ENCODE peak calls at places on chromosomes 11 and 22, in four cellular contexts. I, C, K and Y are unnamed samples.

GRCh38 chr11:9799901-9800300 is 136.0 kb downstream of the SWAP70 start:
- DNase-seq in C (no peak), I (peak), K (no peak), Y (no peak)

GRCh38 chr11:118258410-118258809 is 5.7 kb downstream of the MPZL2 start:
- DNase-seq in I (no peak), C (no peak), K (no peak), Y (no peak)

GRCh38 chr22:39174498-39175120 is 22.1 kb upstream of the CBX7 start:
- DNase-seq in K (peak), C (peak), I (peak), Y (no peak)

GRCh38 chr22:38455530-38456271 is 702 bp upstream of the KCNJ4 start:
- DNase-seq in K (peak), C (peak), I (no peak), Y (no peak)

GRCh38 chr11:35272391-35272821 is 133.4 kb downstream of the CD44 start:
- DNase-seq in K (no peak), C (no peak), I (no peak), Y (peak)

GRCh38 chr11:70763606-70764005 is 365.3 kb downstream of the CTTN start:
- DNase-seq in K (no peak), I (peak), C (no peak), Y (no peak)

GRCh38 chr11:126378763-126379162 is 23.3 kb downstream of the ST3GAL4 start:
- DNase-seq in K (no peak), I (peak), C (no peak), Y (no peak)

GRCh38 chr22:48135641-48136040 is 1373.2 kb downstream of the TBC1D22A start:
- DNase-seq in I (no peak), C (no peak), K (no peak), Y (no peak)

GRCh38 chr11:35088226-35088625 is 50.7 kb upstream of the CD44 start:
- DNase-seq in I (no peak), K (no peak), C (no peak), Y (no peak)

GRCh38 chr11:114738954-114739353 is 60.6 kb downstream of the NXPE2 start:
- DNase-seq in C (peak), K (no peak), I (peak), Y (peak)

GRCh38 chr11:65965986-65966762 is 4.6 kb downstream of the SART1 start:
- DNase-seq in K (no peak), I (no peak), C (no peak), Y (no peak)

DNA sequence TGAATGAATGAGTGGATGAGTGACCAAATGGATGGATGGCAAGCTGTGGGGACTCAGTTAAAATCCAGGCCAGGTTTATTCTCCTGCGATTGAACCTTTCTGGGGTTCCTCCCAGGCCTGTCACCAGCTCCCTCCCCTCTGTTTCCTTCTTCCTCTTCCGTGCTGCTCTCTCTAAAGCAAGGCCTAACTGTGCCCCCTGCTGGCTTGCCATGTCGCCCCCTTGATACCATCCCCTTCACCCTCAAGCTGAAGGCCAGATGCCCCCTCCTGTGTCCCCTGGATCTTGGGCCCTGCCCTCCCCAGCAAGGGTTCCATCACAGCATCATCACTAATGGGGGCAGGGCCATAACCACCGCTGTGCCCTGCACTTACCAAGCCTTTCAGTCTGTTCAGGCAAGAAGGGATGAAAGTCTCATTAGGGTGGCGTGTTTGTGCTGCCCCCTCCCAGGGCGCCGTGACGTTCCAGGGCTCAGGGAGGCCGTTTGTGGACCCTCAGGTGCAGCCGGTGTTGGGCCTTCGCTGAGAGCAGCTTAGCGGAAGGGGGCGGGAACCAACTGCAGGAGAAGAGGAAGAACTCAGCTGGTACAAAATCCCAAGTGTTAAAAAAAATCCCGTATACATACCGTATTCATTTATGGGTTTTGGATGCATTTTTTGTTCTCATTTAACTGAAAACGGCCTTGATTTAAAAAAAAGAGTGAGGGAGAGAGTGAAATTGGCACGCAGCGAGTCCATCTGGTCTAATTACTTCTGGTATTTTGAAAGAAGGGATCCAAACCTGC is 69.9 kb downstream of the MPPED1 start:
- DNase-seq in K (no peak), I (no peak), C (no peak), Y (peak)
- TF ChIP-seq CTCF in K (no peak), I (no peak), C (no peak), Y (peak)

DNA sequence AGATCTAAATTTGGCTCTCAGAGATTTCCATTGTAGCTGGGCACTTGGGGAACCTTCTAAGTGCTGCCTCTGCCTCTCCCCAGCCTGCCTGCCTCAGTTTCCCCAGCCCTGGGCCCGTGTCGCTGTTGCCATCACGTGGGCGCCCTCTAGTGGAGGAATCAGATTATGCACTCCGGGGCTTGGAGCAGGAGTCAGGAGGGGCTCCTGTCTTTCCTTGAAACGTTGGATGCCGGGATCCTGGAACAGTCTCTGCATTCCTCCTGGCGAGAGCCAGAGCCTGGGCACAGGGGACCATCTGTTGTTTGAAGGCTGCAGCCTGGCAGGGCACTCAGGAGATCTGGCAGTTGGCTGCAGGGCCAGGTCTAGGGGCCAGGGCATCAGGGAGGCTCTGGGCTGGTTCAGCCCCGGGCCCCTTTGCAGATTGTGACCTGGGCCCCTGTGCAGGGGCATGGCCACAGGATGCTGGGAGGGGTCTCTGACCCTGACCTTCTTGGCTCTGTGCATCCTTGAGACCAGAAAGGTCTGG is 71.6 kb downstream of the LRP5 start:
- DNase-seq in I (peak), C (peak), K (peak), Y (peak)
- TF ChIP-seq CTCF in I (peak), C (peak), K (peak), Y (peak)

GRCh38 chr22:42630901-42631602 is 9.3 kb downstream of the ATP5MGL start:
- DNase-seq in C (no peak), I (no peak), K (no peak), Y (no peak)

GRCh38 chr22:42635531-42635930 is 4.9 kb downstream of the ATP5MGL start:
- DNase-seq in I (peak), C (no peak), K (no peak), Y (no peak)

GRCh38 chr22:42630211-42630610 is 10.2 kb downstream of the ATP5MGL start:
- DNase-seq in C (no peak), I (no peak), K (no peak), Y (no peak)

GRCh38 chr22:42633013-42633412 is 7.4 kb downstream of the ATP5MGL start:
- DNase-seq in K (no peak), C (no peak), I (no peak), Y (no peak)

DNA sequence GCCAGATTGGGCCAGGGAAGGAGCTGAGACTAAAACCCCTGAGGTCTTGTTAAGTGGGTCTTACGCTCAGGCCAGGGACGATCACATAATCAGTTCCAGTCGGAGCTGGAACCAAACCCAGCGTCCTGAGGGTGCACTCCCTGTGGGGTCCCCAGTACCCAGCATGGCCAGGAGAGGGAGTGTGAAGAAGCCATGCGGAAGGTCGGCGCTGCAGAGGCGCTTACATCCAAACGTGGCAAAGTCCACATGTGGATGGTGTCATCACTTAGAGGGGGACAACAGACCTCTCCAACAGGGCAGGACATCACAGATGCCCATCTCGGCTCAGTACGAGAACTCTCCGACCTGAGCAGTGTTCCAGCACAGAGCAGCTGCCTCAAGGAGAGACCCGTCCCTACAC is 8.3 kb downstream of the ATP5MGL start:
- DNase-seq in I (no peak), C (peak), K (no peak), Y (no peak)
- TF ChIP-seq CTCF in I (peak), C (peak), K (no peak), Y (peak)

DNA sequence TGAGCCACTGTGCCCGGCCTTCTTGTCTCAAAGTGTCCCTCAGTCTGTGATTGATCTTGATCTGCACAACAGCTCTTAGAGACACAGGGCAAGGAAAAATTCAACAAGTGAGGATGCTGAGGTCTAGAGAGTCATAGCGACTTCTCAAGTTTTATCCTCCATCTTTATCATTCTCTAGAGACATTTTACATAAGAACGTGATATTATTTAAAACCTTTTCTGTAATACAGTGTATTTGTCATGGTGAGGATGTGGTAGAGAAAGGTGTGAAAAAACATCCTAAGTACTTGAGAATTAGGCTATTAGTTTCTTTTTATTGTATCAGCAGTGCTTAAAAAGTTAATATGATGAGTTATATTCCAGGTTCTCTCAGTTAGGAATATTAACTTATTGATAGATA is 50.2 kb downstream of the EMSY start:
- DNase-seq in I (no peak), C (no peak), K (no peak), Y (no peak)
- TF ChIP-seq CTCF in I (no peak), C (no peak), K (no peak), Y (no peak)

GRCh38 chr11:38014405-38014804 is 1416.4 kb upstream of the RAG2 start:
- DNase-seq in I (peak), C (no peak), K (no peak), Y (no peak)

DNA sequence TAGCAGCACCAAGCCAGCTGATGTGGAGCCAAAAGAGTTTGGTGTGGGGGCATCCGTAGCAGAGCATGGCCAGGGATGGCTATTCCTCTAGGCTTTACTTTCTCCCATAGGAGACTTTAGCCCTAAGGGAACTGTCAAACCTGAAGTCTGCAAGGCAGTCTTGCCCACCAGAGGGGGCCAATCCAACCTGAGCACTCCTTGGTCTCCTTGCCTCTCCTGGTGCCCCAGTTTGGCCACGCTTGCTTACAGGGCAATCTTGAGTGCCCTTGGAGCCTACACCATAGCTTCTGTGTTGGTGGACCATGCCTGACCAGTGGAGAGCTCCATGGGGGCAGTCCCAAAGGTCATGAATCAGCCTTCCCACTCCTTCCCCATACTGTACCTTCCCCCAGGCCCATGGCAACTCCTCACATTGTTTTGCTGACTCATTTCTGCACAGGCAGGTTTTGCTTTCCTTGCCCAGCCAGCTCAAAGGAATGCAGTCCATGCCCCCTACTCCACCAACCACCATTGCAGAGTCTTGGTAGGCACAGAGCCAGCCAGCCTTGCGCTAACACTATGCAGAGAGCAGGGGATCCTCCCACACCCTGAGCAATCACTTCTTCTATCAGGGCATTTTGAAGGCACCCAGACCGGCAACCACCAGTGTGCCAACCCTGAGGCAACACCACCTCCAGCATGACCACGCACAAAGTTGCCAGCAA is 1421.2 kb upstream of the RAG2 start:
- DNase-seq in I (no peak), C (no peak), K (no peak), Y (no peak)
- TF ChIP-seq CTCF in I (no peak), C (no peak), K (no peak), Y (no peak)

GRCh38 chr22:23775779-23776375 is 3.2 kb downstream of the MMP11 start:
- DNase-seq in I (no peak), K (no peak), C (no peak), Y (no peak)
- TF ChIP-seq CTCF in I (no peak), K (no peak), C (peak), Y (no peak)